ENCODE peak calls at places on chromosomes 2 and 18, in eight cellular contexts. F, A, H, D, J, T, Q and Y are unnamed samples.

GRCh38 chr2:31889044-31889443 is 121.8 kb downstream of the MEMO1 start:
- DNase-seq in F (no peak), A (no peak), H (no peak), D (no peak), J (no peak), T (no peak), Q (no peak), Y (no peak)

GRCh38 chr2:28444951-28445350 is 50.9 kb upstream of the PLB1 start:
- DNase-seq in F (no peak), A (no peak), H (no peak), D (no peak), J (no peak), T (no peak), Q (no peak), Y (no peak)

GRCh38 chr2:217800433-217801114 is 202.2 kb downstream of the TNS1 start:
- DNase-seq in F (peak), A (no peak), H (no peak), D (no peak), J (no peak), T (no peak), Q (no peak), Y (no peak)

GRCh38 chr18:54532222-54532621 is 58.8 kb upstream of the DYNAP start:
- DNase-seq in F (no peak), A (peak), H (no peak), D (no peak), J (no peak), T (no peak), Q (no peak), Y (peak)

GRCh38 chr18:60508108-60508507 is 135.5 kb upstream of the MC4R start:
- DNase-seq in F (no peak), A (no peak), H (no peak), D (no peak), J (no peak), T (no peak), Q (no peak), Y (no peak)

GRCh38 chr2:127014630-127015029 is 92.3 kb downstream of the BIN1 start:
- DNase-seq in F (no peak), A (peak), H (peak), D (peak), J (no peak), T (peak), Q (peak), Y (no peak)

GRCh38 chr2:229731916-229732315 is 17.6 kb upstream of the DNER start:
- DNase-seq in F (no peak), A (no peak), H (peak), D (peak), J (peak), T (peak), Q (no peak), Y (no peak)

GRCh38 chr2:152354909-152355308 is 19.9 kb downstream of the FMNL2 start:
- DNase-seq in F (no peak), A (no peak), H (no peak), D (no peak), J (peak), T (no peak), Q (no peak), Y (no peak)

GRCh38 chr2:152400607-152401214 is 65.7 kb downstream of the FMNL2 start:
- DNase-seq in F (no peak), A (no peak), H (no peak), D (no peak), J (no peak), T (no peak), Q (no peak), Y (no peak)

GRCh38 chr2:112818094-112818902 is 18.3 kb downstream of the IL1B start:
- DNase-seq in F (peak), A (peak), H (no peak), D (peak), J (no peak), T (peak), Q (no peak), Y (peak)

GRCh38 chr18:8762968-8763367 is 57.6 kb downstream of the MTCL1 start:
- DNase-seq in F (no peak), A (no peak), H (no peak), D (no peak), J (no peak), T (no peak), Q (no peak), Y (no peak)

GRCh38 chr2:64807417-64807816 is 153.7 kb upstream of the SERTAD2 start:
- DNase-seq in F (no peak), A (peak), H (peak), D (peak), J (peak), T (peak), Q (peak), Y (peak)

GRCh38 chr2:14583802-14584201 is 48.7 kb upstream of the LRATD1 start:
- DNase-seq in F (no peak), A (no peak), H (no peak), D (no peak), J (no peak), T (no peak), Q (no peak), Y (no peak)

GRCh38 chr2:88686320-88686719 is 5.2 kb upstream of the RPIA start:
- DNase-seq in F (no peak), A (no peak), H (no peak), D (no peak), J (no peak), T (no peak), Q (no peak), Y (no peak)

GRCh38 chr2:103818176-103818575 is 1035.7 kb upstream of the POU3F3 start:
- DNase-seq in F (no peak), A (no peak), H (no peak), D (no peak), J (no peak), T (no peak), Q (no peak), Y (no peak)

GRCh38 chr2:40639294-40639693 is 187.4 kb upstream of the SLC8A1 start:
- DNase-seq in F (no peak), A (no peak), H (no peak), D (no peak), J (no peak), T (no peak), Q (no peak), Y (no peak)

DNA sequence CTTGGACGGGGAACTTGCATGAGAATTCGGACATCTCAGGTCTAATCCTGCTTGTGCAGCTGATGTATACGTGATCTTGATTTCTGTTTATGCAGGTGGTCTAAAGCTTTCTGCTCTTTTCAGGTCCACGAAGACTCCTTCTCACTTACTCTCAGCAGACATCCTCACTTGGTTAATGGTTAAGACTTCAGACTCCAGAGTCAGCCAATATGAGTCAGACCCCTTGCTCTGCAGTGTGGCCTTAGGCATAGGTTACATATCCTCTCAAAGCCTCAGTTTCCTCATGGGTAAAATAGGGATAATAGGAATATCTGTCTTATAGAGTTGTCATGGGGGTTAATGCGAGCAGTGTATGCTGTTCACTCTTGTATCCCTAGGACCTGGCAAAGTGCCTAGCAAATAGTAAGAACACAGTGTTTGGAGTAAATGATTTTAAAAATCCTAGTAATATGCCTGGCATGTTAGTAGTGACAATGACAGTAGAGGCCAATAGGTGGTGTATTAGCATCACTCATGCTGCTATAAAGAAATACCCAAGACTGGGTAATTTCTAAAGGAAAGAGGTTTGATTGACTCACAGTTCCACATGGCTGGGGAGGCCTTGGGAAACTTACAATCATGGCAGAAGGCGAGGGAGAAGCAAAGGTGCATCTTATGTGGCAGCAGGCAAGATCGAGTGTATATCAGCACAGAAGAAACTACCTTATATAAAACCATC is 42.3 kb downstream of the XRCC5 start:
- DNase-seq in F (no peak), A (no peak), H (no peak), D (peak), J (peak), T (peak), Q (no peak), Y (no peak)
- TF ChIP-seq CTCF in F (no peak), A (peak), H (peak), D (peak), J (peak), T (peak), Q (no peak), Y (no peak)

GRCh38 chr2:47311764-47312503 is 91.0 kb upstream of the MSH2 start:
- DNase-seq in F (no peak), A (no peak), H (no peak), D (no peak), J (no peak), T (no peak), Q (no peak), Y (no peak)

GRCh38 chr2:47310801-47311560 is 92.0 kb upstream of the MSH2 start:
- DNase-seq in F (peak), A (no peak), H (no peak), D (no peak), J (no peak), T (no peak), Q (no peak), Y (peak)

GRCh38 chr2:47309952-47310800 is 92.8 kb upstream of the MSH2 start:
- DNase-seq in F (peak), A (peak), H (peak), D (peak), J (no peak), T (peak), Q (no peak), Y (peak)

GRCh38 chr2:47307066-47307465 is 95.9 kb upstream of the MSH2 start:
- DNase-seq in F (no peak), A (no peak), H (peak), D (peak), J (no peak), T (no peak), Q (no peak), Y (no peak)

DNA sequence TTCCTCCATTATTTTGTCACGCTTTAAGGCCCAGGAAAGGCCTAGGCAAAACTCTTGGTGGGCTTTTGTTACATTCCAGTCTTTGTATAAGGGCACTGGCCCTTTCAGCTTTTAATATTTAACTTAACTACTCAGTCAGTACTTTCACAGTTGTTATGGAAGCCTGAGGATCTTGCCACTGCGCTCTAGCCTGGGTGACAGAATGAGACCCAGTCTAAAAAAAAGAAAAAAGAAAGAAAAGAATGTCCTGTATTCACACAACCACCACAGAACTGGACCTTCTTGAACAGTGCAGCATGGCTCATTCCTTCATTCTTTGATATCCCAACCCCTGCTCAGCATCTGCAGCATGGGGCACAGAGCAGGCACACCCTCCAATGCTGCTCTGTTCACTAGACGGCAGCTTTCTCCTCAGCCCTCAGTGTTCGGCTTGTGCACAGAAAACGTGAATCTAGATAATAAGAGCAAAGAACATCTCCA is 93.4 kb upstream of the MSH2 start:
- DNase-seq in F (no peak), A (no peak), H (no peak), D (no peak), J (no peak), T (no peak), Q (no peak), Y (no peak)
- TF ChIP-seq CTCF in F (no peak), A (no peak), H (no peak), D (no peak), J (no peak), T (no peak), Q (no peak), Y (no peak)

GRCh38 chr2:215452725-215453124 is 16.9 kb upstream of the FN1 start:
- DNase-seq in F (no peak), A (no peak), H (no peak), D (no peak), J (no peak), T (no peak), Q (no peak), Y (no peak)
- TF ChIP-seq CTCF in F (no peak), A (no peak), H (no peak), D (no peak), J (no peak), T (no peak), Q (no peak), Y (no peak)

DNA sequence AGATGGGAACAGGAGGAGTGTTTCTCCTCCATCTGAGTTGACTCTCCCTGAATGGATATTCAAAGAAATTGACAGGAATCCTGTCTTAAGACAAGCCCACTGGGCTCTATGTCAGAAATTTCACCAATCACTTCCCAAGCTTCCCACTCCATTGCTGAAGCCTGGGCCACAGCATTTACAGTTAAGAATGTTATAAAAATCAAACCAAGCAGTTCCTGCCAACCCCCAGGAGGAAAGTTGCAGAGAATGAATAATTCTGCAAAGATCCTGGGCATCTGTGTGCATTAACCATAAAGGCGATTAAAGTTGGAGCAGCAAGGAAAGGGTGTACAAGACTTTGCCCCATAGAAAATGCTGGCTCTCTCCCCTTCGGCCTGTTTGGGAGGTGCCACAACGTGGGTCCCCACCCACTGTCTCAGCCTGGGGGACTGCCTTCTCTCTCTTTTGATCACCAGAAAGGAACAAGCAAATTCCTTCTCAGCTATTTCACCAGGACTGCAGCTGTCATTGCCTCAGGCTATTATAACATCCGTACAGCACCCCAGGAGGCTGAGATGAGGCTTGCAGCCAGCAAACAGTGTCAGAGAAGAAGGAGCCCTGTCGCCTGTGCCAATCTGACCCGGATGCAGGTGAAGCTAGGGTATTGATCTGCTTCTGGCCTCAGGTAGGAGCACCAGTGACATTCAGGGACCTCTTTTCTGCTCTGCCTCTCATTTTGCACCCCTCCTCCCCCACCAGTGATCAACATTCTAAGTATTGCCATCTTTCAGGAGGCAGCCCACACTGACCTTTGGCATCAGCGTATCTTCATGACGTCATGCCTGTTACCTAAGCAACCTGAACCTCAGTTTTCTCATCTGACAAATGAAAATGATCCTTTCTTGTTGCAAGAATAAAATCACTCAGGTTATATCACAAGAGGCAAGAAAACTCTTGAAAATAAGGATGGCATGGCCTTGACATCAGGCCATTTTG is 219.0 kb downstream of the SH3BP4 start:
- DNase-seq in F (no peak), A (peak), H (peak), D (peak), J (peak), T (peak), Q (peak), Y (peak)
- TF ChIP-seq CTCF in F (no peak), A (peak), H (peak), D (peak), J (peak), T (peak), Q (no peak), Y (no peak)

DNA sequence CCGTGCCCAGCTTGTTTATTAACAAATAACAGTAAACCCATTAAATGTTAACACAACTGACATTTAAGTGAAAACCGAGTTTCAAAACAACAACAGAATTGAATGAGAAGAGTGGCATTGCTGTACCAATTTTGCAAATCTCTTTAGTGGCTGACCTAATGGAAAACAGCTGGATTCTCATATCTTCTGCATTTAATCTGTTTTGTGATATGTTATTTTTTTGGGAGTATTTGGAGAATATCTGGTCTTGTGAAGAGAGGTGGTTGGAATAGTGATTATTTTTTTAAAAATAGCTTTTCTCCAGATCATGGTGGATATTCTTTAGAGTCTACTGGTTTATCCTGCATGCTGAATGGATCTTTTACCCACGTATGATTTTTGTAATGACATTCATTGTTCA is 51.1 kb downstream of the TAF4B start:
- DNase-seq in F (no peak), A (no peak), H (no peak), D (no peak), J (no peak), T (no peak), Q (no peak), Y (no peak)
- TF ChIP-seq CTCF in F (no peak), A (no peak), H (no peak), D (no peak), J (no peak), T (no peak), Q (no peak), Y (no peak)

GRCh38 chr2:181466661-181467576 is 9.7 kb downstream of the ITGA4 start:
- DNase-seq in F (peak), A (peak), H (peak), D (peak), J (peak), T (peak), Q (peak), Y (peak)
- TF ChIP-seq CTCF in F (peak), A (peak), H (peak), D (peak), J (peak), T (peak), Q (peak), Y (peak)